ENCODE peak calls at places on chromosomes 16 and 17, in ten cellular contexts. Y is kidney, M is lower lobe of right lung, I is ascending aorta, T is fibroblast of lung, U is right atrium auricular region, J is tibial artery, K is uterus, X is substantia nigra, F is WERI-Rb-1. H is an unnamed sample.

GRCh38 chr17:1170739-1171138 is 9.0 kb downstream of the ABR start:
- DNase-seq in J (no peak), K (no peak), X (no peak), T (no peak), I (no peak), M (no peak), F (no peak), Y (no peak), U (no peak), H (no peak)

GRCh38 chr16:14405611-14406537 is 224.2 kb downstream of the PARN start:
- DNase-seq in U (no peak), K (no peak), M (no peak), Y (no peak), J (peak), I (no peak), X (no peak), T (no peak), F (no peak), H (peak)

GRCh38 chr16:69822174-69822935 is 60.2 kb downstream of the WWP2 start:
- DNase-seq in U (no peak), Y (no peak), J (no peak), I (no peak), F (no peak), T (no peak), X (no peak), M (no peak), K (no peak), H (no peak)

GRCh38 chr16:3030872-3031212 is 5.9 kb downstream of the BICDL2 start:
- DNase-seq in X (no peak), U (no peak), K (no peak), Y (peak), I (no peak), T (no peak), M (no peak), J (no peak), F (no peak), H (no peak)

GRCh38 chr17:13182854-13183253 is 165.0 kb upstream of the ELAC2 start:
- DNase-seq in U (no peak), J (no peak), I (no peak), M (no peak), F (no peak), Y (no peak), K (no peak), X (no peak), T (no peak), H (no peak)

GRCh38 chr16:21339927-21340326 is 61.8 kb upstream of the CRYM start:
- DNase-seq in M (no peak), K (no peak), Y (no peak), J (no peak), I (no peak), X (no peak), F (no peak), T (no peak), U (no peak), H (no peak)

GRCh38 chr16:2799852-2800226 is 1.6 kb downstream of the PRSS41 start:
- DNase-seq in X (no peak), K (no peak), J (no peak), U (no peak), Y (no peak), T (no peak), M (peak), F (no peak), I (no peak), H (no peak)

GRCh38 chr17:20059728-20060188 is 50.6 kb downstream of the SPECC1 start:
- DNase-seq in I (no peak), J (no peak), F (no peak), X (no peak), T (peak), U (no peak), M (no peak), K (no peak), Y (no peak), H (no peak)

GRCh38 chr17:53466733-53467132 is 356.0 kb upstream of the KIF2B start:
- DNase-seq in Y (no peak), J (no peak), X (no peak), U (no peak), F (no peak), M (no peak), K (no peak), T (no peak), I (no peak), H (no peak)
- H3K27ac ChIP-seq in Y (no peak), J (no peak), X (no peak), U (no peak), F (no peak), M (no peak), K (no peak), T (no peak), I (no peak), H (no peak)

DNA sequence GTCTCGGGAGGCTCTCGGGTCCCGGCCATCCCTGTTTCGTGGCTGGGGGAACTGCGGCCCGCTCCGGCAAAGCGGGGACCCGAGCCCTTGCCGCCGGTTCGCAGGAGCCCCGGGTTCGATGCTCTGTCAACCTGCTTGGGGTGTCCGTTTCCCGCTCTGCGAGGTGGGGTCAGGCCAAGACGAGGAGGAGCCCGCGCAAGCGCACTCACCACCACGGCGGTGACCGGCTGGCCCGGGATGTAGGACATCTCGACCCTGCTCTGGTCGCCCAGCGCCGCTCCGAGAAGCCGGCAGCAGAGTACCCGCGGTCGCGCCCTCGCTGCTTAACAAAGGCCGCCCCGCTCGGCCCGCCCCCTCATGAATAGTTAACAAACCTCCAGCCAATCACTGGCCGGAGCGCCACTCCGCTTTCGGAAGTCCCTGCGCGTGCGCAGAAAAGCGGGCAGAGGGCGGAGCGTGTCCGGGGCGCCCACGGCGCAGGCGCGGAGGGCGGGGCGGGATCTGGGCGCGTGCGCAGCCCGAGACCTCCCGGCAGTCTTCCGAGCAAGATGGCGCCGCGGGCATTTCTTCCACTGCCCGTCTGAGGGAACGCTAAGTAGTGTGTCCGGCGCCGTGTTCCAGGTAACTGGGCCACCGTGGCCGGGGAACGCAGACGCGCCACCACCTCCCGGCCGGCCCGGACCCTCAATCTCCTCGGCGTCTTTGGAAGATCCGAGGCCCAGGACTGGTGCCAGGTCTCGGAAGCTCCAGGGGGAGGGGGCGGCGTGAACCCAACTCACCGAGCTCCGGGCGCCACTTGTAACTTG is at the start of the genes EMC6 and TAX1BP3:
- DNase-seq in F (peak), Y (peak), J (peak), X (peak), T (peak), U (peak), K (peak), I (peak), M (peak), H (peak)
- H3K27ac ChIP-seq in F (peak), Y (peak), J (peak), X (peak), T (peak), U (peak), K (peak), I (peak), M (peak), H (peak)

GRCh38 chr17:57808882-57809281 is 41.0 kb downstream of the MRPS23 start:
- DNase-seq in U (no peak), T (no peak), J (no peak), X (no peak), M (no peak), I (no peak), K (no peak), F (no peak), Y (no peak), H (no peak)

GRCh38 chr17:57806083-57806830 is 43.6 kb downstream of the MRPS23 start:
- DNase-seq in X (no peak), F (peak), J (no peak), Y (no peak), T (no peak), K (no peak), I (no peak), U (no peak), M (no peak), H (no peak)

GRCh38 chr17:57801044-57801711 is 48.7 kb downstream of the MRPS23 start:
- DNase-seq in X (no peak), K (no peak), Y (no peak), U (no peak), M (no peak), J (no peak), F (no peak), T (no peak), I (no peak), H (no peak)

DNA sequence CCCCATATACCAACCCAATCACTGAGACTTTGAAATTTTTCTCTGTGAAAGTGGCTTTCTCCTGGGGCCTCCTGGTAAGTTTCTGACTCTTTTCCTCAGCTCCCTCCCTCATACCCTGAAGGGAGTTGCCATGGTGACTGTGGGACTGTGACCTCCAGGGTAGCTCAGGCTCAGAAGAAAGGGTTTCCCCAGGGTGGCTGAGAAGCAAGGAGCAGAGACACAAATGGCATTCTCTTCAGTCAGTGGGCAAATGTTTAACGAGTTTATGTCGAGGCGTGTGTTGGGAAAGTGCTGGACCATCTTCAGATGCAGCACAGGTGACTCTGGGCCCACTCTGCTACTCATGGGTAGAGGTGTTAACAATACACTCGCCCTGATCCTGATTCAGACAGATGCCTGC is 46.8 kb downstream of the MRPS23 start:
- DNase-seq in Y (no peak), M (no peak), J (no peak), U (no peak), K (no peak), I (no peak), T (no peak), F (no peak), X (no peak), H (no peak)
- H3K27ac ChIP-seq in Y (no peak), M (no peak), J (no peak), U (no peak), K (no peak), I (no peak), T (no peak), F (no peak), X (no peak), H (no peak)

DNA sequence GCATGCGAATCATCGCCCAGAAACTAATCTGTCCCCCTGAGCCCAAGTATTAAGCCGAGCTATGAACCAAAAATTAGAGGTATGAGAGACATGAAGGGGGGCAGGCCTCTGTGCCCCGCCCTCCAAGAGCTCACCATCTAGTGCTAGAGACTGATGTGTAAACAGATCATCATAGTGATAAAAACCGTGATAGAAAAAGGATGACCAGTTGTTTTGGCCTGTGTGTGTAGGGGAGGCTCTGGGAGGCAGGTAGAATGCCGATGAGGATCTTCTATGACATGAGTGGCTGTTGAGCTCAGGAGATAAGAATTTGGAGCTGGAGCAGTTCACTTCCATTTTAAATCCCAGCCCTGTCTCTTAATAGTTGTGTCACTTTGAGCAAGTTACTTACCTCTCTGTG is 89.0 kb upstream of the TBX2 start:
- DNase-seq in F (no peak), K (no peak), U (no peak), I (no peak), Y (no peak), T (no peak), J (no peak), M (no peak), X (no peak), H (no peak)
- H3K27ac ChIP-seq in F (no peak), K (no peak), U (no peak), I (no peak), Y (no peak), T (peak), J (no peak), M (no peak), X (no peak), H (no peak)

GRCh38 chr17:42760652-42761581 is at the start of gene RAMP2:
- DNase-seq in I (no peak), K (no peak), M (no peak), J (no peak), X (no peak), T (no peak), F (peak), U (no peak), Y (peak), H (no peak)

GRCh38 chr17:42766124-42766523 is 5.1 kb downstream of the RAMP2 start:
- DNase-seq in K (no peak), I (no peak), M (no peak), J (no peak), U (no peak), F (no peak), T (no peak), X (no peak), Y (no peak), H (no peak)

GRCh38 chr17:42759982-42760651 is 910 bp upstream of the RAMP2 start:
- DNase-seq in K (no peak), M (no peak), T (no peak), I (no peak), U (no peak), Y (no peak), J (no peak), F (no peak), X (no peak), H (no peak)

GRCh38 chr17:42767512-42767911 is 5.7 kb upstream of the VPS25 start:
- DNase-seq in U (no peak), I (no peak), K (no peak), F (no peak), X (no peak), Y (no peak), J (no peak), M (no peak), T (no peak), H (no peak)

DNA sequence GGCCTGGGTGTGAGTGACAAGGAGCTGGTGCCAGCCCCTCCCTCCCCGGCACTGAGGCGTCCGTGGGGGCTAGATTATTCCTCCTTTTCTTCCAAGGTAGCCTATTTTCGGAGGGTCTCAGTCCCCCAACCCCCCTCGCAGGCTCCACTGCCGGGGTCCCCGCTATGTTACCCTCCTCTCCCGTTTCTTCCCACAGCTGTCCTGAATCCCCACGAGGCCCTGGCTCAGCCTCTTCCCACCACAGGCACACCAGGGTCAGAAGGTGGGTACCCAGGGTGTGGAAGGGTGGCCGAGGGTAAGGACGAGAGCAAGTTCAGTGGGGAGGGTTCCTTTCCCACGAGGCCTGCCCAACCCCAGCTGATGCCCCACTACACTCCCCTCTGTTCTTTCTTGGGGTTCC is 611 bp downstream of the RAMP2 start:
- DNase-seq in M (no peak), K (no peak), X (no peak), J (no peak), Y (no peak), F (no peak), U (no peak), T (no peak), I (no peak), H (no peak)
- H3K27ac ChIP-seq in M (peak), K (peak), X (peak), J (peak), Y (peak), F (peak), U (peak), T (no peak), I (peak), H (no peak)

H was measured in naive thymus-derived CD4-positive, alpha-beta T cell.